ENCODE peak calls at places on chromosomes 16 and 17, in four cellular contexts. H is activated naive CD4-positive, alpha-beta T cell treated with anti-CD3 and anti-CD28 coated beads, Interleukin-2, amount 50 U/mL, for 16 hours; B is stimulated activated CD4-positive, alpha-beta T cell treated with anti-CD3 and anti-CD28 coated beads, Interleukin-15, amount 100 ng/mL, for 24 hours; C is SK-N-DZ. O is an unnamed sample.

GRCh38 chr17:8160224-8160577 is 2.5 kb downstream of the VAMP2 start:
- DNase-seq in H (no peak), C (no peak), B (no peak), O (no peak)

GRCh38 chr16:878071-878784 is 77.7 kb upstream of the GNG13 start:
- DNase-seq in C (no peak), B (peak), H (no peak), O (no peak)

GRCh38 chr16:2964416-2965223 is 545 bp downstream of the KREMEN2 start:
- DNase-seq in H (peak), C (peak), B (peak), O (peak)

GRCh38 chr17:61635913-61636432 is 45.0 kb upstream of the NACA2 start:
- DNase-seq in H (peak), B (peak), C (peak), O (peak)

GRCh38 chr16:4606354-4606753 is 8.3 kb downstream of the UBALD1 start:
- DNase-seq in C (no peak), B (no peak), H (no peak), O (no peak)

GRCh38 chr16:31295206-31295605 is 35.4 kb downstream of the ITGAM start:
- DNase-seq in B (no peak), C (no peak), H (no peak), O (no peak)

GRCh38 chr16:16025214-16025968 is 76.0 kb downstream of the ABCC1 start:
- DNase-seq in B (peak), H (peak), C (no peak), O (peak)

GRCh38 chr16:66309-67182 is 5.9 kb downstream of the RHBDF1 start:
- DNase-seq in B (no peak), H (no peak), C (no peak), O (no peak)

GRCh38 chr16:84907575-84907974 is 87.8 kb downstream of the CRISPLD2 start:
- DNase-seq in B (no peak), C (no peak), H (no peak), O (no peak)

GRCh38 chr17:44005865-44006580 is 1.6 kb downstream of the NAGS start:
- DNase-seq in C (peak), H (peak), B (peak), O (no peak)

GRCh38 chr16:3065069-3065741 is at the start of gene IL32:
- DNase-seq in B (peak), C (no peak), H (peak), O (peak)

GRCh38 chr17:80051681-80052080 is 15.2 kb downstream of the CCDC40 start:
- DNase-seq in B (no peak), C (no peak), H (no peak), O (no peak)

GRCh38 chr17:38619937-38620550 is 14.3 kb upstream of the SRCIN1 start:
- DNase-seq in B (no peak), C (no peak), H (no peak), O (no peak)

GRCh38 chr17:55727920-55728319 is 5.3 kb upstream of the TMEM100 start:
- DNase-seq in B (no peak), H (no peak), C (no peak), O (no peak)

GRCh38 chr17:30913955-30914354 is 7.8 kb upstream of the ADAP2 start:
- DNase-seq in C (no peak), B (no peak), H (no peak), O (no peak)